ENCODE peak calls at places on chromosomes 3 and 15, in ten cellular contexts. D, S, I, K, G, N, X, V, B and Z are unnamed samples.

GRCh38 chr3:185825639-185826481 is 1.0 kb upstream of the IGF2BP2 start:
- DNase-seq in D (peak), S (peak), I (peak), K (peak), G (peak), N (peak), X (peak), V (no peak), B (no peak), Z (no peak)

GRCh38 chr3:24315991-24316390 is 178.7 kb downstream of the THRB start:
- DNase-seq in D (no peak), S (no peak), I (no peak), K (no peak), G (no peak), N (no peak), X (no peak), V (no peak), B (no peak), Z (no peak)

GRCh38 chr3:156620260-156620659 is 54.1 kb upstream of the TIPARP start:
- DNase-seq in D (no peak), S (peak), I (no peak), K (no peak), G (no peak), N (no peak), X (peak), V (peak), B (no peak), Z (no peak)

GRCh38 chr3:10198761-10199688 is 34.3 kb downstream of the IRAK2 start:
- DNase-seq in D (no peak), S (peak), I (no peak), K (peak), G (no peak), N (peak), X (peak), V (peak), B (peak), Z (peak)

GRCh38 chr3:82495655-82496054 is 734.2 kb upstream of the GBE1 start:
- DNase-seq in D (no peak), S (no peak), I (no peak), K (no peak), G (no peak), N (no peak), X (no peak), V (no peak), B (no peak), Z (no peak)

GRCh38 chr15:69222002-69222474 is 61.6 kb downstream of the GLCE start:
- DNase-seq in D (no peak), S (no peak), I (no peak), K (no peak), G (peak), N (no peak), X (no peak), V (no peak), B (no peak), Z (no peak)

GRCh38 chr15:42427429-42428223 is 63.3 kb downstream of the ZNF106 start:
- DNase-seq in D (no peak), S (no peak), I (no peak), K (no peak), G (no peak), N (no peak), X (peak), V (no peak), B (no peak), Z (no peak)

GRCh38 chr3:71684752-71685151 is 40.5 kb downstream of the EIF4E3 start:
- DNase-seq in D (peak), S (no peak), I (no peak), K (peak), G (no peak), N (no peak), X (peak), V (no peak), B (no peak), Z (no peak)

GRCh38 chr3:193803288-193803687 is 210.3 kb downstream of the OPA1 start:
- DNase-seq in D (no peak), S (no peak), I (no peak), K (no peak), G (no peak), N (peak), X (no peak), V (no peak), B (no peak), Z (no peak)

GRCh38 chr3:141063831-141064230 is 12.7 kb downstream of the SPSB4 start:
- DNase-seq in D (no peak), S (no peak), I (no peak), K (no peak), G (no peak), N (no peak), X (no peak), V (no peak), B (no peak), Z (no peak)

GRCh38 chr3:126541628-126542339 is 16.9 kb downstream of the C3orf22 start:
- DNase-seq in D (peak), S (no peak), I (no peak), K (no peak), G (peak), N (peak), X (no peak), V (no peak), B (no peak), Z (no peak)

GRCh38 chr3:140953028-140953960 is 11.7 kb downstream of the SLC25A36 start:
- DNase-seq in D (no peak), S (peak), I (no peak), K (no peak), G (no peak), N (no peak), X (peak), V (peak), B (no peak), Z (no peak)

GRCh38 chr3:149367021-149367840 is 10.2 kb downstream of the TM4SF1 start:
- DNase-seq in D (no peak), S (peak), I (no peak), K (no peak), G (no peak), N (no peak), X (peak), V (no peak), B (no peak), Z (no peak)

GRCh38 chr3:152977356-152977755 is 142.4 kb downstream of the P2RY1 start:
- DNase-seq in D (no peak), S (no peak), I (no peak), K (no peak), G (no peak), N (no peak), X (no peak), V (no peak), B (no peak), Z (no peak)

GRCh38 chr3:113589971-113590370 is 57.6 kb downstream of the SIDT1 start:
- DNase-seq in D (no peak), S (no peak), I (no peak), K (no peak), G (no peak), N (no peak), X (no peak), V (no peak), B (no peak), Z (no peak)
- TF ChIP-seq POLR2A in D (no peak), S (no peak), I (no peak), K (no peak), G (no peak), N (no peak), X (no peak), V (no peak), B (no peak), Z (no peak)

DNA sequence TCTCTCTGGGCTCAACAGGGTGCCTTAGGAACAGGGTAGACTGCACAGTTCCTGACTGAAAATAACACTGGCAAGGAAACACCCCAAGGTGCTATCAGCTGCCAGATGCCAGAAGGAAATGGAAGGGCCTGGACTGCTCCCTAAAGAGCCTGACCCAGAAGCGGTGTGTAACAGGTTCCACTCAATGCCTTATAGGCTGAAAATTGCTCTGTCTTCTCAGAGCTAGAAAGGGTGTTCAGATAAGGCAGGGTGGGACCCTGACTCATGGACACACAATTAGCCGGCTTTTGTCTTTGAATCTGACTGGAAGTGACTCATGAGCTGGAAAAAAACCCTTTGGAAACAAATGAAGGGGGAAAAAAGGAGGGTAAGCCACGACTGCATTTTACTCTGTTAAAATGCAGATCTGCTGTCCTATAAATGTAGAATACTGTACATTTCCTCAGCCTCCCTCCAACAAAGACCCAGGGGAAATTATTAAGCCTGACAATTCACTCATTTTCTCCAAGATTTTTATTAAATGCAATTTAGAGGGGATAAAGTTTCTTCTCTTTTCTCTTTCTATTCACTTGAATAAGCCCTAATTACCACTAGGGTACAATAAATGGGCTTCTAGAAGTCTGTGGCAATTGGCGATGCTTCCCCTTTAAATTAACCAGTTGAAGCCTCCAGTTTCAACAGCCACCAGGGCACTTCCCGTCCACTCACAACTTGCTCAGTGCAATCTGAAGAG is 160.2 kb upstream of the TBL1XR1 start:
- DNase-seq in D (peak), S (peak), I (peak), K (no peak), G (no peak), N (peak), X (peak), V (peak), B (no peak), Z (no peak)
- TF ChIP-seq POLR2A in D (peak), S (no peak), I (no peak), K (no peak), G (no peak), N (no peak), X (no peak), V (peak), B (no peak), Z (no peak)

DNA sequence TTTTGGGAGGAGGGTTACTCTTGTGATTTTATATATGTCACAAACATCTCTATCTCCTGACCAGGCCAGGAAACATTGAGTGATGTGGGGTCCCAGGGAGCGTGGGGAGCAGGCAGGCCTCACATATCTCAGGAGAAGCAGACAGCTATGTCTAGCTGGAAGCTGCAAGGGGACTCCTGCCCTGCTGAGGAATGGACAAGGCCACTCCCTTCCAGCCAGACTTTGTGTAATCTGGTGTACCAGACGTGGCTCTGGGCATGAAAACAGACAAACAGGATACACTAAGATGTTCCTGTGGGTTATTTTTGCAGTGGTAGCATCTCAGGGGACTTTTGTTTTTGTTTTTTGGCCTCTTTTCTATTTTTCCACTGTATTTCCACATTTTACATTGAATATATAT is 23.2 kb downstream of the CYP8B1 start:
- DNase-seq in D (no peak), S (no peak), I (no peak), K (peak), G (no peak), N (no peak), X (no peak), V (no peak), B (no peak), Z (no peak)
- TF ChIP-seq POLR2A in D (no peak), S (no peak), I (no peak), K (no peak), G (no peak), N (no peak), X (no peak), V (no peak), B (no peak), Z (no peak)

GRCh38 chr3:101676219-101676764 is 640 bp downstream of the ZBTB11 start:
- DNase-seq in D (peak), S (peak), I (peak), K (peak), G (peak), N (peak), X (peak), V (peak), B (peak), Z (peak)
- TF ChIP-seq POLR2A in D (peak), S (peak), I (no peak), K (no peak), G (peak), N (no peak), X (peak), V (no peak), B (peak), Z (peak)

GRCh38 chr3:131381445-131382291 is at the start of gene NUDT16:
- DNase-seq in D (peak), S (peak), I (peak), K (peak), G (peak), N (peak), X (peak), V (peak), B (peak), Z (peak)
- TF ChIP-seq POLR2A in D (peak), S (peak), I (peak), K (no peak), G (peak), N (no peak), X (peak), V (peak), B (peak), Z (peak)

DNA sequence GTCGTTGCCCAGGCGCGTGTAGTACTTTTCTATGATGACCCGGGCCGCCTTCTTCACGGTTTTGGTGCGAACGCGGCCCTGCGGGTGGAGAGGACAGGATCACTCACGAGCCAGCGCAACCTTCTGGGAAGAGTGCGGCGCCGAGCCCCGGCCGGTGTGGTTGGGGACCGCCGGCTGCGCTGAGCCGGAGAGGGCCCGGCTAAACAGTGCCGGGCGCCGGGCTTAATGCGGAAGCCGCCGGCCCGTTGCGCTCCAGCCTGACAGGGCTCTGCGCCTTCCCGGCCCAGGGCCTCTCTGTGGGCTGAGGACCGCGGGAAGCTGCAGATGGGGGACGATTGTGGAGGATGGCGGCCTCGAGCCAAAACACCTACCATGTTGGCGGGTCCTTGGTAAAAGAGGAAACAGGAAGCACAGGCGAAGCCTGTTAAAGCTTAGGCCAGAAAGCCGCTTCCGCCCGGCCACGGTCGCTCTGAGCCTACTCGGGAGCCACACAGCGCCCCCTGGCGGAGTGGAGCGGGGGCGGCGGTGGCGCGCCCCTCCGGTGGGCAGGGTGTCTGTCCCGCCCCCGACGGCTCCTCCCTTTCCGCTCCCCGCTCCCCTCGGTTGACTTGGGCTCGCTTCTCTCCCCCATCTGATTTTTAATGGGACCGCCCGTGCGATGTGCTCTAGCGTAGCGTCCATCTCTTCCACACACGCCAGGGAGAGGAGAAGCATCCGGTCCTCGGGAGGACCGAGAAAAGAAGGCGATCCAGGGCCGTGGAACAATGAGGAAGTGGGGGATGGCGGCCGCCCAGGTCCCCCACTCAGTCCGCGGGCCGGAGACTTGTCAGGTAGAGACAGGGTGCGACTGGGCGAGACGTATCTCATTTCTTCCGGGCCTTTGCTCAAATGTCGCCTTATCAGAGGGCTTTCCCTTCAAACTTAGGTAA is at the start of gene RPS17:
- DNase-seq in D (peak), S (peak), I (peak), K (peak), G (peak), N (peak), X (peak), V (peak), B (peak), Z (peak)
- TF ChIP-seq POLR2A in D (peak), S (peak), I (peak), K (no peak), G (peak), N (no peak), X (peak), V (peak), B (peak), Z (peak)

DNA sequence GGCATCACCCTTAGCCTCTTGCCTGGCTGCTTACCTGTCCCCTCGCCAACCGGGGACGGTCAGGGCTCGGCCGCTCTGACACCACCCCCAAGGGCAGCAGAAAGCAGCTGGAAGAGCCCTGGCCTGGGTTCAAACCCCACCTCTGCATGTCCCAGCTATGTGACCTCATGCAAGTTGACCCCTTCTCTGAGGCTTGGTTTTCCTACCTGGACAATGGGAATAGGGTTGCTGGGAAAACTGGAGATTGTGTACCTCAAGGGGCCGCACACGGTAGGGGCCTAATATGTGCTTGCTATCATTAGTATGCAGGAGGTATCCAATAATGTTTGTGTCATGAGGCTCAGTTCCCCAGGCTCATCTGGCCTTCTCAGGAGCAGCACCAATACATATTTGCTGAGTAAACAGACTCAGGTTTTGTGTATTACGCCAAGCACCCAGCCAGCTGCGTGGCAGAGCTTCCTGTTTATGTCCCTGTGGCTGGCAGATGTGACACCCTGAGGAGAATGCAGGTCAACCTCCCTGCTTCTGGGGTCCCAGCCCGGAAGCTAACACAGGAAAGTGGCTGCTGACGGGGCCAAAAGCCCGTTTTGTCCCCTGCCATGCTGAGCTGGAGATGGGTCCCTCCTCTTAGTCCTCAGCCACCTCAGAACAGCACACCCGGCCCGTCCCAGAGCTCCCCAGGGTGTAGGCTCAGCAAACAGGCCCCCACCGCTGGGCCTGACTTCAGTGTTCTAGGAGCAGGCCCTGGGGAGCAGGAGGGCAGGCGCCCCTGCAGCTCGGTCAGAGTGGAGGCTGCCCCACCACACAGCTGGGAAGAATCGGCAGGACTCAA is 29.7 kb downstream of the PLXND1 start:
- DNase-seq in D (peak), S (no peak), I (no peak), K (peak), G (no peak), N (peak), X (no peak), V (no peak), B (peak), Z (peak)
- TF ChIP-seq POLR2A in D (no peak), S (no peak), I (no peak), K (no peak), G (peak), N (no peak), X (no peak), V (no peak), B (no peak), Z (no peak)